ENCODE peak calls at places on chromosome 1, in four cellular contexts. One of them, this sample, is unnamed.

GRCh38 chr1:173171152-173171551 is 36.0 kb downstream of the TNFSF4 start:
- DNase-seq in foreskin fibroblast: no peak
- DNase-seq in AG04450: no peak
- DNase-seq in WTC11: no peak
- DNase-seq in this sample: no peak

GRCh38 chr1:26288311-26288941 is 8.5 kb downstream of the SH3BGRL3 start:
- DNase-seq in foreskin fibroblast: no peak
- DNase-seq in AG04450: no peak
- DNase-seq in WTC11: no peak
- DNase-seq in this sample: no peak

GRCh38 chr1:77834771-77835334 is 53.6 kb upstream of the NEXN start:
- DNase-seq in foreskin fibroblast: peak; percentile 36
- DNase-seq in AG04450: no peak
- DNase-seq in WTC11: no peak
- DNase-seq in this sample: no peak

GRCh38 chr1:8754993-8755392 is 62.4 kb downstream of the RERE start:
- DNase-seq in foreskin fibroblast: no peak
- DNase-seq in AG04450: no peak
- DNase-seq in WTC11: no peak
- DNase-seq in this sample: no peak

GRCh38 chr1:235017719-235018118 is 110.9 kb downstream of the TOMM20 start:
- DNase-seq in foreskin fibroblast: no peak
- DNase-seq in AG04450: no peak
- DNase-seq in WTC11: no peak
- DNase-seq in this sample: no peak

GRCh38 chr1:213564215-213564659 is 423.5 kb upstream of the PROX1 start:
- DNase-seq in foreskin fibroblast: no peak
- DNase-seq in AG04450: no peak
- DNase-seq in WTC11: no peak
- DNase-seq in this sample: no peak

GRCh38 chr1:16127676-16128337 is 28.1 kb downstream of the EPHA2 start:
- DNase-seq in foreskin fibroblast: no peak
- DNase-seq in AG04450: no peak
- DNase-seq in WTC11: no peak
- DNase-seq in this sample: no peak

GRCh38 chr1:50645147-50645546 is 221.9 kb upstream of the DMRTA2 start:
- DNase-seq in foreskin fibroblast: no peak
- DNase-seq in AG04450: no peak
- DNase-seq in WTC11: no peak
- DNase-seq in this sample: no peak

GRCh38 chr1:110005971-110006370 is 21.4 kb downstream of the AHCYL1 start:
- DNase-seq in foreskin fibroblast: peak; percentile 67
- DNase-seq in AG04450: peak; percentile 34
- DNase-seq in WTC11: no peak
- DNase-seq in this sample: no peak

GRCh38 chr1:246811985-246812384 is 87.8 kb downstream of the SCCPDH start:
- DNase-seq in foreskin fibroblast: no peak
- DNase-seq in AG04450: no peak
- DNase-seq in WTC11: no peak
- DNase-seq in this sample: no peak

GRCh38 chr1:206864939-206865671 is at the start of gene IL20:
- DNase-seq in foreskin fibroblast: peak; percentile 75
- DNase-seq in AG04450: peak; percentile 50
- DNase-seq in WTC11: peak; percentile 91
- DNase-seq in this sample: peak; percentile 69

GRCh38 chr1:151058682-151059341 is 610 bp downstream of the CDC42SE1 start:
- DNase-seq in foreskin fibroblast: no peak
- DNase-seq in AG04450: no peak
- DNase-seq in WTC11: peak; percentile 49
- DNase-seq in this sample: no peak

GRCh38 chr1:54926955-54927354 is 40.0 kb upstream of the DHCR24 start:
- DNase-seq in foreskin fibroblast: peak; percentile 20
- DNase-seq in AG04450: no peak
- DNase-seq in WTC11: no peak
- DNase-seq in this sample: no peak

GRCh38 chr1:184418955-184419733 is 32.3 kb downstream of the C1orf21 start:
- DNase-seq in foreskin fibroblast: peak; percentile 15
- DNase-seq in AG04450: peak; percentile 46
- DNase-seq in WTC11: no peak
- DNase-seq in this sample: no peak

GRCh38 chr1:70112838-70113237 is 92.5 kb downstream of the LRRC40 start:
- DNase-seq in foreskin fibroblast: no peak
- DNase-seq in AG04450: no peak
- DNase-seq in WTC11: no peak
- DNase-seq in this sample: no peak

GRCh38 chr1:176450526-176450925 is 12.4 kb upstream of the PAPPA2 start:
- DNase-seq in foreskin fibroblast: no peak
- DNase-seq in AG04450: no peak
- DNase-seq in WTC11: no peak
- DNase-seq in this sample: no peak

GRCh38 chr1:9589144-9589718 is 520 bp downstream of the TMEM201 start:
- DNase-seq in foreskin fibroblast: no peak
- DNase-seq in AG04450: no peak
- DNase-seq in WTC11: no peak
- DNase-seq in this sample: no peak

GRCh38 chr1:41868241-41868953 is 50.3 kb downstream of the HIVEP3 start:
- DNase-seq in foreskin fibroblast: no peak
- DNase-seq in AG04450: no peak
- DNase-seq in WTC11: no peak
- DNase-seq in this sample: peak; percentile 69

GRCh38 chr1:109792056-109792831 is 28.5 kb upstream of the EPS8L3 start:
- DNase-seq in foreskin fibroblast: peak; percentile 83
- DNase-seq in AG04450: peak; percentile 88
- DNase-seq in WTC11: peak; percentile 51
- DNase-seq in this sample: no peak

GRCh38 chr1:227894306-227894721 is 53.4 kb downstream of the WNT9A start:
- DNase-seq in foreskin fibroblast: no peak
- DNase-seq in AG04450: no peak
- DNase-seq in WTC11: no peak
- DNase-seq in this sample: no peak

GRCh38 chr1:30877205-30877912 is 31.2 kb downstream of the SDC3 start:
- DNase-seq in foreskin fibroblast: peak; percentile 74
- DNase-seq in AG04450: peak; percentile 38
- DNase-seq in WTC11: no peak
- DNase-seq in this sample: no peak

GRCh38 chr1:91569411-91570104 is 68.9 kb downstream of the CDC7 start:
- DNase-seq in foreskin fibroblast: peak; percentile 100
- DNase-seq in AG04450: peak; percentile 67
- DNase-seq in WTC11: no peak
- DNase-seq in this sample: no peak

GRCh38 chr1:208461680-208462079 is 217.5 kb upstream of the PLXNA2 start:
- DNase-seq in foreskin fibroblast: no peak
- DNase-seq in AG04450: no peak
- DNase-seq in WTC11: no peak
- DNase-seq in this sample: peak; percentile 10

GRCh38 chr1:208467401-208467800 is 223.2 kb upstream of the PLXNA2 start:
- DNase-seq in foreskin fibroblast: no peak
- DNase-seq in AG04450: no peak
- DNase-seq in WTC11: no peak
- DNase-seq in this sample: no peak

GRCh38 chr1:208465266-208465665 is 221.1 kb upstream of the PLXNA2 start:
- DNase-seq in foreskin fibroblast: no peak
- DNase-seq in AG04450: no peak
- DNase-seq in WTC11: no peak
- DNase-seq in this sample: no peak

GRCh38 chr1:208466054-208466590 is 221.9 kb upstream of the PLXNA2 start:
- DNase-seq in foreskin fibroblast: no peak
- DNase-seq in AG04450: no peak
- DNase-seq in WTC11: no peak
- DNase-seq in this sample: no peak
- TF ChIP-seq CTCF in foreskin fibroblast: no peak
- TF ChIP-seq CTCF in AG04450: no peak
- TF ChIP-seq CTCF in WTC11: no peak
- TF ChIP-seq CTCF in this sample: no peak

DNA sequence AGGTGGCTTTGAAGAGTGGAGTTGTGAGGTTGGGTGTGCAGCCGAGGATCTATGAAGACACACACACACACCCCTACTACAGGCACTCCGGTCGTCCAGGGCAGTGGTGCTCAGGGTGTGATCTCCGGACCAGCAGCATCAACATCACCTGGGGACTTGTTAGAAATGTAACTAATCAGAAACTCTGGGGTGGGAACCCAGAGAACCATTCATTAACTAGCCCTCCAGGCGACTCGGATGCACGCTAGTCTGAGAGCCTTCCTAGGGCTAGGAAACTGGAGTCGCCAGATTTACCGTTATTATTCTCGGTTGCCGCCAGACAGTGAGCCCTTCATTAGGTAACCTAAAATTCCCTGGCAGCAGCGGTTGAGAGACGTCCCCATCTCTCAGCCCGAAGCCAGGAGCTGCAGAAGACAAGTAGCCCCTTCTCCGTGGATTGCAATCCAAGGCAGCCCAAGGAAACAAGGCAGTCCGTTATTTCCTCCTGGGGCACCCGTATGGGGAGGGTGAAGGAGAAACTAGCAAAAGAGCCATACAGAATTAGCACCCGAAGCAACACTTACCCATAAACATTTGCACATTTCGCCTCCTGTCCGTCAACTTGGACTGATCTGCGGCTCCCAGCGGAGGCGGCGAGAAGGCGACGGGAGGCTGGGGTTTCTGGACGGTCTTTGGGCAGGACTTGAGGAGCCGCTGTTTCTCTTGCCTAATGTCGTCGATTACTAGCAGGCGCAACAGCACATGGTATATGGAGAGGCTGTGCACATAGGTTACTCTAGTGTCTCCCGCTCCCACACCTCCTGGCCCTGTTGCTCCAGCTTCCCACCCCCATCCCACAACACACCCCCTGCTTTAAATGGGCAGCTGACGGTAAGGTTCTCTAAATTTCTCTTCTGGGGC is 2.9 kb upstream of the CCN1 start:
- DNase-seq in foreskin fibroblast: peak; percentile 77
- DNase-seq in AG04450: peak; percentile 65
- DNase-seq in WTC11: no peak
- DNase-seq in this sample: peak; percentile 24
- TF ChIP-seq CTCF in foreskin fibroblast: no peak
- TF ChIP-seq CTCF in AG04450: no peak
- TF ChIP-seq CTCF in WTC11: no peak
- TF ChIP-seq CTCF in this sample: no peak

GRCh38 chr1:93437976-93438605 is 9.8 kb upstream of the FNBP1L start:
- DNase-seq in foreskin fibroblast: peak; percentile 20
- DNase-seq in AG04450: peak; percentile 20
- DNase-seq in WTC11: no peak
- DNase-seq in this sample: peak; percentile 53
- TF ChIP-seq CTCF in foreskin fibroblast: peak; percentile 28
- TF ChIP-seq CTCF in AG04450: peak; percentile 62
- TF ChIP-seq CTCF in WTC11: peak; percentile 45
- TF ChIP-seq CTCF in this sample: peak; percentile 26

DNA sequence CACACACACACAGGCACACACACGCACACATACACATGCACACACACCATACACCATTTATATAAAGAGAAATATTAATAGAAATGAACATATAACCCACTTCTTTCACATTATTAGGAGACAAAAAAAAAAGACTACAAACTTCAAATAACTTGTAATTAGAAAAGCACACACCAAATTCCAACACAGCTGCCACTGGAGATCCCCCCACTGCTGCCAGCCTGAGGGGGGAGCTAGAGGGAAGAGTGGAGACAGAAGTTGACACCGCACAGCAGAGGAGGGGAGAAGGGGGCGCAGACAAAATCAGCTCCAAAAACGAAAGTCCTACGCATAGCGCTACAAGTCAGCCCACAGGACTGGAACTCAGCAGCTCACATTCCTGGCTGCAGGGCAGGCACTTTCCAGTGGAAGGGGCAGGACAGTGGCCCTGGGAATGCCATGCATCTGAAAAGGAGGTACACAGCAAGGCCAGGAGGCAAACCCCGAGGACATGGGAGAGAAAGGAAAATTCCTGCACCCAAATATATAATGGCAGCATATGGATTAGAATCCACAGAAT is 36.5 kb downstream of the LGALS8 start:
- DNase-seq in foreskin fibroblast: no peak
- DNase-seq in AG04450: no peak
- DNase-seq in WTC11: no peak
- DNase-seq in this sample: no peak
- TF ChIP-seq CTCF in foreskin fibroblast: no peak
- TF ChIP-seq CTCF in AG04450: no peak
- TF ChIP-seq CTCF in WTC11: no peak
- TF ChIP-seq CTCF in this sample: no peak

DNA sequence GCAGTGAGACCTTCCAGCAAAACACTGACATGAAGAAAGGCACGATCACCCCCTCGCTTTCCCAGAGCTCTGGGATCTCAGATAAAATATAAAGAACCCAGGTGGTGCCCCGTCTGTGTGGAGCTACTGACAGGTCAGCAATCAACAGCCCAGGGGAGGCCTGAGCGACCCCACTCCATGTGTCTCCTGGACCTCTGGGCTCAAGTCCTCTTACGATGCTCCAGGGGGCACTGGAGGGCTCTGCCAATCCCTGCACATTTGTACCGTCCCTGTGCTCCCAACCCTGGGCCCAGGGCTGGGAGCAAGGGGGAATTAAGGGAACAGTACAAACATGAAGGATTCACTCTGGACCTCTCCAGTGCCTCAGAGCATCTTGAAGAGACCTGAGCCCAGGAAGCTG is 12.5 kb downstream of the S100A7A start:
- DNase-seq in foreskin fibroblast: no peak
- DNase-seq in AG04450: no peak
- DNase-seq in WTC11: peak; percentile 30
- DNase-seq in this sample: no peak
- TF ChIP-seq CTCF in foreskin fibroblast: no peak
- TF ChIP-seq CTCF in AG04450: no peak
- TF ChIP-seq CTCF in WTC11: no peak
- TF ChIP-seq CTCF in this sample: no peak

DNA sequence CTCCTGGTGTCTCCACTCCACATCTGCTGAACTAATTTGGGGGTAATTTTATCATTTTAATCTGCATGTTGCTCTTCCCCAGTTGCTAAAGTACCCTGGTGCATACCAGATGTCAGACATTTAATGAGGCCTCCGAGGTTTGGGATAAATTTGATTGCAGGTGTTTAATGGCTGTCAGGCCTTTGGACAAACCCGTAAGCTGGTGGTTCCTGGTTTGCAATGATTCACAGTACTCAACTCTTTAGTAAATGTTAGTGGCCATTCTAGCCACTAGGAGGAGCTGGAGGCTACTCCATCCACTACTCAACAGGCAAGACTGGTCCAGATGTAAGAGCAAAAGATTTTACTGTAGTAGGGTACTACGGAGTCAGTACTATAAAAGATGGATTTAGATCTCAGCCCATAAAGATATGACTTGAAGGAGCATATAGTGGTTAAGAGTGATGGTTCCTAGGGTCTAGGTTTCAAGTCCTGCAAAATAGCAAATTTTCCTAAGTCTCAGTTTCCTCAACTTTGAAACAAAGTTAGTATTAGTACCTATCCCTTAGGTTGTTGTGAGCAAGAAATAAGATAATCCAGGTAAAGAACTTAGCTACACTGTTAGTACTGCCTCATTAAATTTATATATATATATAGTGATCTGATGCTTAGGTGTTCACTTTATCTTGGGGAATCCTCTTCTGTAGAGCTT is 132.8 kb downstream of the SNX7 start:
- DNase-seq in foreskin fibroblast: peak; percentile 41
- DNase-seq in AG04450: peak; percentile 48
- DNase-seq in WTC11: peak; percentile 29
- DNase-seq in this sample: peak; percentile 33
- TF ChIP-seq CTCF in foreskin fibroblast: peak; percentile 79
- TF ChIP-seq CTCF in AG04450: peak; percentile 93
- TF ChIP-seq CTCF in WTC11: peak; percentile 36
- TF ChIP-seq CTCF in this sample: peak; percentile 64

GRCh38 chr1:211258310-211258755 is 833 bp upstream of the RCOR3 start:
- DNase-seq in foreskin fibroblast: peak; percentile 59
- DNase-seq in AG04450: no peak
- DNase-seq in WTC11: peak; percentile 73
- DNase-seq in this sample: peak; percentile 69
- TF ChIP-seq CTCF in foreskin fibroblast: peak; percentile 3
- TF ChIP-seq CTCF in AG04450: peak; percentile 11
- TF ChIP-seq CTCF in WTC11: no peak
- TF ChIP-seq CTCF in this sample: peak; percentile 12

GRCh38 chr1:111959436-111959835 is 30.0 kb downstream of the KCND3 start:
- DNase-seq in foreskin fibroblast: no peak
- DNase-seq in AG04450: no peak
- DNase-seq in WTC11: no peak
- DNase-seq in this sample: no peak
- TF ChIP-seq CTCF in foreskin fibroblast: no peak
- TF ChIP-seq CTCF in AG04450: no peak
- TF ChIP-seq CTCF in WTC11: no peak
- TF ChIP-seq CTCF in this sample: no peak